ENCODE peak calls at places on chromosomes 4 and X, in eight cellular contexts. One of them, this sample, is unnamed.

GRCh38 chr4:166680801-166681200 is 553.5 kb downstream of the SPOCK3 start:
- DNase-seq in upper lobe of right lung: no peak
- DNase-seq in astrocyte of the spinal cord: no peak
- DNase-seq in MCF 10A: no peak
- DNase-seq in H1: no peak
- DNase-seq in AG04450: no peak
- DNase-seq in HFF-Myc: no peak
- DNase-seq in endothelial cell: no peak
- DNase-seq in this sample: no peak

GRCh38 chr4:13054410-13054970 is 429.6 kb downstream of the RAB28 start:
- DNase-seq in HFF-Myc: no peak
- DNase-seq in H1: no peak
- DNase-seq in astrocyte of the spinal cord: no peak
- DNase-seq in MCF 10A: peak
- DNase-seq in endothelial cell: no peak
- DNase-seq in upper lobe of right lung: no peak
- DNase-seq in AG04450: no peak
- DNase-seq in this sample: no peak

GRCh38 chrX:154444001-154444754 is at the start of gene FAM50A:
- DNase-seq in AG04450: no peak
- DNase-seq in HFF-Myc: no peak
- DNase-seq in MCF 10A: peak
- DNase-seq in astrocyte of the spinal cord: peak
- DNase-seq in endothelial cell: peak
- DNase-seq in upper lobe of right lung: peak
- DNase-seq in H1: peak
- DNase-seq in this sample: peak

GRCh38 chrX:9539611-9540387 is 74.9 kb downstream of the TBL1X start:
- DNase-seq in HFF-Myc: no peak
- DNase-seq in AG04450: no peak
- DNase-seq in H1: no peak
- DNase-seq in upper lobe of right lung: no peak
- DNase-seq in astrocyte of the spinal cord: no peak
- DNase-seq in endothelial cell: no peak
- DNase-seq in MCF 10A: no peak
- DNase-seq in this sample: no peak

GRCh38 chr4:3387943-3388348 is 53.8 kb upstream of the HGFAC start:
- DNase-seq in AG04450: no peak
- DNase-seq in upper lobe of right lung: peak
- DNase-seq in MCF 10A: peak
- DNase-seq in H1: peak
- DNase-seq in endothelial cell: no peak
- DNase-seq in astrocyte of the spinal cord: peak
- DNase-seq in HFF-Myc: peak
- DNase-seq in this sample: no peak

GRCh38 chrX:153773741-153774575 is 6.9 kb upstream of the SRPK3 start:
- DNase-seq in astrocyte of the spinal cord: no peak
- DNase-seq in endothelial cell: no peak
- DNase-seq in H1: no peak
- DNase-seq in MCF 10A: no peak
- DNase-seq in HFF-Myc: no peak
- DNase-seq in upper lobe of right lung: peak
- DNase-seq in AG04450: no peak
- DNase-seq in this sample: no peak

GRCh38 chr4:73187325-73187724 is 71.3 kb downstream of the ANKRD17 start:
- DNase-seq in H1: no peak
- DNase-seq in MCF 10A: peak
- DNase-seq in upper lobe of right lung: no peak
- DNase-seq in endothelial cell: no peak
- DNase-seq in HFF-Myc: peak
- DNase-seq in astrocyte of the spinal cord: peak
- DNase-seq in AG04450: no peak
- DNase-seq in this sample: no peak

GRCh38 chrX:56759736-56760409 is 30.8 kb downstream of the NBDY start:
- DNase-seq in MCF 10A: no peak
- DNase-seq in upper lobe of right lung: no peak
- DNase-seq in endothelial cell: no peak
- DNase-seq in astrocyte of the spinal cord: no peak
- DNase-seq in H1: no peak
- DNase-seq in HFF-Myc: no peak
- DNase-seq in AG04450: no peak
- DNase-seq in this sample: no peak

GRCh38 chr4:119025916-119026661 is 109.5 kb upstream of the MYOZ2 start:
- DNase-seq in astrocyte of the spinal cord: peak
- DNase-seq in upper lobe of right lung: no peak
- DNase-seq in AG04450: peak
- DNase-seq in HFF-Myc: no peak
- DNase-seq in H1: no peak
- DNase-seq in endothelial cell: no peak
- DNase-seq in MCF 10A: peak
- DNase-seq in this sample: no peak

GRCh38 chrX:74613350-74614192 is 853 bp downstream of the RLIM start:
- DNase-seq in astrocyte of the spinal cord: peak
- DNase-seq in MCF 10A: peak
- DNase-seq in HFF-Myc: no peak
- DNase-seq in upper lobe of right lung: no peak
- DNase-seq in AG04450: no peak
- DNase-seq in H1: no peak
- DNase-seq in endothelial cell: no peak
- DNase-seq in this sample: no peak

GRCh38 chrX:18026171-18026570 is 165.1 kb upstream of the RAI2 start:
- DNase-seq in AG04450: no peak
- DNase-seq in MCF 10A: peak
- DNase-seq in H1: no peak
- DNase-seq in endothelial cell: no peak
- DNase-seq in upper lobe of right lung: no peak
- DNase-seq in astrocyte of the spinal cord: no peak
- DNase-seq in HFF-Myc: no peak
- DNase-seq in this sample: no peak

GRCh38 chrX:150032742-150033141 is 94.5 kb upstream of the EOLA2 start:
- DNase-seq in HFF-Myc: peak
- DNase-seq in astrocyte of the spinal cord: peak
- DNase-seq in endothelial cell: no peak
- DNase-seq in H1: no peak
- DNase-seq in MCF 10A: peak
- DNase-seq in upper lobe of right lung: no peak
- DNase-seq in AG04450: no peak
- DNase-seq in this sample: no peak

GRCh38 chrX:68186552-68187262 is 246.6 kb downstream of the OPHN1 start:
- DNase-seq in endothelial cell: no peak
- DNase-seq in MCF 10A: no peak
- DNase-seq in HFF-Myc: no peak
- DNase-seq in astrocyte of the spinal cord: no peak
- DNase-seq in AG04450: no peak
- DNase-seq in upper lobe of right lung: no peak
- DNase-seq in H1: no peak
- DNase-seq in this sample: no peak

GRCh38 chr4:8732092-8732491 is 139.5 kb downstream of the CPZ start:
- DNase-seq in AG04450: no peak
- DNase-seq in endothelial cell: no peak
- DNase-seq in astrocyte of the spinal cord: no peak
- DNase-seq in upper lobe of right lung: peak
- DNase-seq in H1: no peak
- DNase-seq in MCF 10A: no peak
- DNase-seq in HFF-Myc: no peak
- DNase-seq in this sample: no peak

GRCh38 chr4:134906404-134907023 is 704.9 kb upstream of the PABPC4L start:
- DNase-seq in AG04450: no peak
- DNase-seq in endothelial cell: peak
- DNase-seq in H1: no peak
- DNase-seq in HFF-Myc: no peak
- DNase-seq in astrocyte of the spinal cord: peak
- DNase-seq in MCF 10A: peak
- DNase-seq in upper lobe of right lung: no peak
- DNase-seq in this sample: no peak

DNA sequence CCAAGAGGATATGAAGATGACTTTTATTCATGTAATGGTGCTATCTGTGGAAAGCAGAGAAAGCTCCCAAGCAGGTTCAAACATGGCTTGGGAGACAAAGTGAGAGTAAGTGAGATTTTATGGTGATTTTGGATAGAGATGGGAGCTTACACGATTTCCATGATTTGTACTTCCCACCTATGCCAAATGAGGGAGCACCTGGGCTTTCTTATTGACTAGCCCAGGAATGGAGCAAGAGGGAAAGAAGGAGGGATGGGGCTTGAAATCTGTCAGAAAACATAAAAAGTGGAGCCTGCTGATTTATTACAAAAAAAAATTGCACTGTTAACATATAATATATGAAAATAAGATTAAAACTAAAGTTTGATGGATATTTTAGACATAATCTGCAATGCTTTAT is 703.5 kb upstream of the PABPC4L start:
- DNase-seq in HFF-Myc: no peak
- DNase-seq in MCF 10A: no peak
- DNase-seq in upper lobe of right lung: no peak
- DNase-seq in AG04450: no peak
- DNase-seq in astrocyte of the spinal cord: no peak
- DNase-seq in H1: no peak
- DNase-seq in endothelial cell: no peak
- DNase-seq in this sample: no peak
- TF ChIP-seq CTCF in HFF-Myc: no peak
- TF ChIP-seq CTCF in MCF 10A: no peak
- TF ChIP-seq CTCF in upper lobe of right lung: no peak
- TF ChIP-seq CTCF in AG04450: no peak
- TF ChIP-seq CTCF in astrocyte of the spinal cord: no peak
- TF ChIP-seq CTCF in H1: no peak
- TF ChIP-seq CTCF in endothelial cell: no peak
- TF ChIP-seq CTCF in this sample: no peak

GRCh38 chr4:144903953-144904711 is 193.9 kb downstream of the ANAPC10 start:
- DNase-seq in HFF-Myc: no peak
- DNase-seq in H1: no peak
- DNase-seq in upper lobe of right lung: no peak
- DNase-seq in AG04450: no peak
- DNase-seq in MCF 10A: peak
- DNase-seq in endothelial cell: no peak
- DNase-seq in astrocyte of the spinal cord: peak
- DNase-seq in this sample: no peak
- TF ChIP-seq CTCF in HFF-Myc: no peak
- TF ChIP-seq CTCF in H1: no peak
- TF ChIP-seq CTCF in upper lobe of right lung: no peak
- TF ChIP-seq CTCF in AG04450: no peak
- TF ChIP-seq CTCF in MCF 10A: no peak
- TF ChIP-seq CTCF in endothelial cell: no peak
- TF ChIP-seq CTCF in astrocyte of the spinal cord: no peak
- TF ChIP-seq CTCF in this sample: no peak

GRCh38 chr4:1233641-1234277 is 15.2 kb downstream of the CTBP1 start:
- DNase-seq in H1: no peak
- DNase-seq in astrocyte of the spinal cord: peak
- DNase-seq in HFF-Myc: no peak
- DNase-seq in upper lobe of right lung: peak
- DNase-seq in AG04450: no peak
- DNase-seq in endothelial cell: no peak
- DNase-seq in MCF 10A: no peak
- DNase-seq in this sample: no peak
- TF ChIP-seq CTCF in H1: no peak
- TF ChIP-seq CTCF in astrocyte of the spinal cord: peak
- TF ChIP-seq CTCF in HFF-Myc: peak
- TF ChIP-seq CTCF in upper lobe of right lung: peak
- TF ChIP-seq CTCF in AG04450: peak
- TF ChIP-seq CTCF in endothelial cell: no peak
- TF ChIP-seq CTCF in MCF 10A: no peak
- TF ChIP-seq CTCF in this sample: no peak

DNA sequence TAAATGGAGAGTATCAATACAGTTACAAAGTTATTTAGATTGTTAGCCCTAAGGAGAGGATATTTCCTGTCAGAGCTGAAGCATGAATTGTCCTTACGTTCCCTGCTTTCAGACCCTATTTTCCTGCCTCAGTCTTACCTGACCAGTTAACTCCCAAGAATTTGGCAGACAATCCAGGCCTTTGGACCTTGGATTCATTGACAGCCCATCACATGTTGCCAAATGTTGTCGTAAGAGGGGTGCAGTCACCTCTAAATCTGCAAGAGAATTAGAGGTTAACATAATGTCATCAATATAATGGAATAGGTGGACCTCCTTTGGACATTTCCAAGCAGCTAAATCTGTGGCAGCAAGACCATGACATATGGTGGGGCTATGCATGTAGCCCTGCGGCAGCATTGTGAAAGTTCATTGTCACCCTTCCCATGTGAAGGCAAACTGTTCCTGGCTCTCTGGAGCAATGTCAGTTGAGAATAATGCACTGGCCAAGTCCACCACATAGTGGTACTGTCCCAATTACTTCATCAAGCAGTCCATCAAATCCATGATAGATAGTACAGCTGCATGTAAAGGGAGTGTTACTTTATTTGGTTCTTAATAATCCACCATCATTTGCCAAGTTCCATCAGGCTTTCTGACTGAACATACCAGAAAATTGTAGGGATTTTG is 1137.0 kb upstream of the POU3F4 start:
- DNase-seq in endothelial cell: no peak
- DNase-seq in upper lobe of right lung: no peak
- DNase-seq in H1: no peak
- DNase-seq in MCF 10A: no peak
- DNase-seq in HFF-Myc: no peak
- DNase-seq in astrocyte of the spinal cord: no peak
- DNase-seq in AG04450: no peak
- DNase-seq in this sample: no peak
- TF ChIP-seq CTCF in endothelial cell: no peak
- TF ChIP-seq CTCF in upper lobe of right lung: no peak
- TF ChIP-seq CTCF in H1: no peak
- TF ChIP-seq CTCF in MCF 10A: no peak
- TF ChIP-seq CTCF in HFF-Myc: no peak
- TF ChIP-seq CTCF in astrocyte of the spinal cord: no peak
- TF ChIP-seq CTCF in AG04450: no peak
- TF ChIP-seq CTCF in this sample: no peak

GRCh38 chr4:77236806-77237205 is 79.8 kb downstream of the CCNG2 start:
- DNase-seq in MCF 10A: no peak
- DNase-seq in AG04450: no peak
- DNase-seq in H1: no peak
- DNase-seq in endothelial cell: no peak
- DNase-seq in astrocyte of the spinal cord: no peak
- DNase-seq in HFF-Myc: no peak
- DNase-seq in upper lobe of right lung: no peak
- DNase-seq in this sample: no peak

GRCh38 chr4:77235289-77235854 is 78.4 kb downstream of the CCNG2 start:
- DNase-seq in astrocyte of the spinal cord: no peak
- DNase-seq in upper lobe of right lung: no peak
- DNase-seq in AG04450: no peak
- DNase-seq in MCF 10A: no peak
- DNase-seq in HFF-Myc: no peak
- DNase-seq in endothelial cell: no peak
- DNase-seq in H1: no peak
- DNase-seq in this sample: no peak

DNA sequence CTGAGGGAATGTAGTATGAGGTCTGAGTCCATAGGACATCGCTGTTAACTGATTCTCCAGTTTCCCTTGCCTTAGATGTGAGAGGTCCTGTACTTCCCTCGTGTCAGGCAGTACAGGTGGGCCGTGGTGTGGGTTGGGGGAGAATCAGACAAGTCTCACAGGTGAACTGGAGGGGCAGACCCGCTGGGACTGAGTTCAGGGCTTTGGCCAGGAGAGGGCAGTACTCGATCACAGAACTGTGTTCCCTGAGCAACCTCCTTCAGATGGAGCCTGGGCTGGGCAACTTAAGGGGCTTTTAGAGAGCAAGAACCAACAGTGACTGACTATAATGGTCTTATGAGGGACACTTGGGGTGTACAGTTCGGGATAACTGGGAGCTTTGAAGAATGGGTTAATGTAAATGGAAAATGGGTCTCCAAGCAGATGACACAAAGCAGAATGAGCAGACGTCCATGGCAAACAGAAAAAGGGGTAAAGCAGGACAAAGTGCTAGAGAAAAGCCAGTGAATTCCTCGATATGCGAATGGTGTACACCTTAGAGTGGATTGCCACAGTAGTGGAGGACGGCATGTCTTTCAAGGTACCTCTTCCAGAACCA is 83.6 kb downstream of the CCNG2 start:
- DNase-seq in astrocyte of the spinal cord: peak
- DNase-seq in AG04450: no peak
- DNase-seq in HFF-Myc: peak
- DNase-seq in MCF 10A: peak
- DNase-seq in upper lobe of right lung: peak
- DNase-seq in endothelial cell: peak
- DNase-seq in H1: peak
- DNase-seq in this sample: peak
- TF ChIP-seq CTCF in astrocyte of the spinal cord: peak
- TF ChIP-seq CTCF in AG04450: peak
- TF ChIP-seq CTCF in HFF-Myc: peak
- TF ChIP-seq CTCF in MCF 10A: peak
- TF ChIP-seq CTCF in upper lobe of right lung: peak
- TF ChIP-seq CTCF in endothelial cell: peak
- TF ChIP-seq CTCF in H1: peak
- TF ChIP-seq CTCF in this sample: peak

This sample was measured in natural killer cell.